ENCODE peak calls at places on chromosomes 6 and 20, in four cellular contexts. One of them, this sample, is unnamed.

GRCh38 chr20:48749437-48749836 is 78.4 kb downstream of the PREX1 start:
- DNase-seq in 8988T: no peak
- DNase-seq in hepatic stellate cell: no peak
- DNase-seq in NCI-H774: no peak
- DNase-seq in this sample: no peak

GRCh38 chr6:135128268-135128914 is 52.7 kb upstream of the MYB start:
- DNase-seq in 8988T: no peak
- DNase-seq in hepatic stellate cell: no peak
- DNase-seq in NCI-H774: no peak
- DNase-seq in this sample: no peak

GRCh38 chr20:37343212-37343993 is 2.5 kb upstream of the SRC start:
- DNase-seq in 8988T: peak; percentile 15
- DNase-seq in hepatic stellate cell: no peak
- DNase-seq in NCI-H774: no peak
- DNase-seq in this sample: peak; percentile 41

GRCh38 chr6:137496392-137496767 is 2.2 kb upstream of the OLIG3 start:
- DNase-seq in 8988T: no peak
- DNase-seq in hepatic stellate cell: no peak
- DNase-seq in NCI-H774: no peak
- DNase-seq in this sample: no peak

GRCh38 chr6:2959909-2960719 is 11.3 kb downstream of the SERPINB6 start:
- DNase-seq in 8988T: peak; percentile 25
- DNase-seq in hepatic stellate cell: peak; percentile 92
- DNase-seq in NCI-H774: no peak
- DNase-seq in this sample: no peak

GRCh38 chr6:11288065-11288464 is 55.6 kb upstream of the NEDD9 start:
- DNase-seq in 8988T: no peak
- DNase-seq in hepatic stellate cell: no peak
- DNase-seq in NCI-H774: peak; percentile 72
- DNase-seq in this sample: no peak

GRCh38 chr20:46634528-46634927 is 16.7 kb downstream of the SLC13A3 start:
- DNase-seq in 8988T: no peak
- DNase-seq in hepatic stellate cell: no peak
- DNase-seq in NCI-H774: no peak
- DNase-seq in this sample: no peak

GRCh38 chr6:125867483-125867935 is 76.7 kb downstream of the NCOA7 start:
- DNase-seq in 8988T: no peak
- DNase-seq in hepatic stellate cell: no peak
- DNase-seq in NCI-H774: no peak
- DNase-seq in this sample: no peak

GRCh38 chr6:41529049-41529448 is 17.1 kb upstream of the FOXP4 start:
- DNase-seq in 8988T: no peak
- DNase-seq in hepatic stellate cell: no peak
- DNase-seq in NCI-H774: no peak
- DNase-seq in this sample: no peak

GRCh38 chr6:39824030-39824926 is 32.1 kb downstream of the DAAM2 start:
- DNase-seq in 8988T: no peak
- DNase-seq in hepatic stellate cell: no peak
- DNase-seq in NCI-H774: no peak
- DNase-seq in this sample: no peak

GRCh38 chr6:11535801-11536230 is 1.7 kb upstream of the TMEM170B start:
- DNase-seq in 8988T: no peak
- DNase-seq in hepatic stellate cell: peak; percentile 6
- DNase-seq in NCI-H774: no peak
- DNase-seq in this sample: no peak

GRCh38 chr6:29558439-29559079 is 973 bp downstream of the UBD start:
- DNase-seq in 8988T: no peak
- DNase-seq in hepatic stellate cell: no peak
- DNase-seq in NCI-H774: no peak
- DNase-seq in this sample: no peak

GRCh38 chr20:896626-897025 is 19.5 kb downstream of the ANGPT4 start:
- DNase-seq in 8988T: no peak
- DNase-seq in hepatic stellate cell: no peak
- DNase-seq in NCI-H774: no peak
- DNase-seq in this sample: peak; percentile 41

GRCh38 chr6:25053875-25054371 is 118.2 kb upstream of the RIPOR2 start:
- DNase-seq in 8988T: no peak
- DNase-seq in hepatic stellate cell: peak; percentile 77
- DNase-seq in NCI-H774: no peak
- DNase-seq in this sample: no peak

GRCh38 chr6:88780714-88781389 is 182.6 kb downstream of the RNGTT start:
- DNase-seq in 8988T: no peak
- DNase-seq in hepatic stellate cell: peak; percentile 5
- DNase-seq in NCI-H774: peak; percentile 69
- DNase-seq in this sample: no peak

GRCh38 chr6:128471907-128472306 is 48.5 kb downstream of the PTPRK start:
- DNase-seq in 8988T: no peak
- DNase-seq in hepatic stellate cell: no peak
- DNase-seq in NCI-H774: peak; percentile 35
- DNase-seq in this sample: no peak

GRCh38 chr6:15582499-15582898 is 80.3 kb downstream of the DTNBP1 start:
- DNase-seq in 8988T: no peak
- DNase-seq in hepatic stellate cell: no peak
- DNase-seq in NCI-H774: no peak
- DNase-seq in this sample: no peak

GRCh38 chr6:169654590-169655391 is 47.0 kb downstream of the WDR27 start:
- DNase-seq in 8988T: no peak
- DNase-seq in hepatic stellate cell: peak; percentile 72
- DNase-seq in NCI-H774: no peak
- DNase-seq in this sample: peak; percentile 91